ENCODE peak calls at places on chromosomes 5 and 9, in four cellular contexts. J, Y, L and M are unnamed samples.

GRCh38 chr5:82417776-82418607 is 139.8 kb upstream of the RPS23 start:
- DNase-seq in Y (no peak), L (no peak), J (no peak), M (no peak)

GRCh38 chr9:18189876-18190670 is 283.9 kb upstream of the ADAMTSL1 start:
- DNase-seq in J (no peak), Y (no peak), L (no peak), M (no peak)

GRCh38 chr5:136155078-136155477 is 22.4 kb downstream of the SMAD5 start:
- DNase-seq in L (no peak), Y (no peak), J (no peak), M (no peak)

GRCh38 chr5:13662646-13663045 is 281.8 kb downstream of the DNAH5 start:
- DNase-seq in Y (no peak), L (no peak), J (no peak), M (no peak)

GRCh38 chr9:114110180-114110579 is 11.1 kb upstream of the KIF12 start:
- DNase-seq in J (no peak), L (no peak), Y (no peak), M (no peak)

GRCh38 chr5:398475-399295 is 44.3 kb upstream of the EXOC3 start:
- DNase-seq in Y (peak), J (peak), L (peak), M (no peak)

GRCh38 chr5:64921386-64921785 is 152.7 kb downstream of the CWC27 start:
- DNase-seq in L (no peak), J (no peak), Y (no peak), M (no peak)

GRCh38 chr9:113886471-113886870 is 10.4 kb downstream of the ZNF618 start:
- DNase-seq in Y (no peak), L (no peak), J (no peak), M (no peak)

GRCh38 chr5:173328896-173329369 is 719 bp upstream of the STC2 start:
- DNase-seq in L (no peak), Y (no peak), J (no peak), M (no peak)

GRCh38 chr5:124634228-124634819 is 112.1 kb downstream of the ZNF608 start:
- DNase-seq in Y (no peak), J (no peak), L (no peak), M (no peak)

GRCh38 chr5:21391506-21391905 is 1403.5 kb upstream of the CDH18 start:
- DNase-seq in Y (no peak), J (no peak), L (no peak), M (no peak)

GRCh38 chr5:83767409-83767992 is 46.8 kb upstream of the HAPLN1 start:
- DNase-seq in J (no peak), Y (no peak), L (no peak), M (no peak)

GRCh38 chr5:151612689-151613427 is 21.7 kb upstream of the FAT2 start:
- DNase-seq in J (no peak), L (no peak), Y (no peak), M (no peak)

GRCh38 chr5:18037718-18038117 is 403.5 kb downstream of the TAF11L14 start:
- DNase-seq in Y (no peak), J (no peak), L (no peak), M (no peak)

GRCh38 chr9:14770592-14770991 is 48.1 kb upstream of the CER1 start:
- DNase-seq in Y (no peak), L (no peak), J (no peak), M (no peak)

GRCh38 chr5:96662725-96663513 is 743 bp downstream of the CAST start:
- DNase-seq in Y (peak), L (peak), J (peak), M (peak)

GRCh38 chr5:177071671-177072385 is 14.9 kb upstream of the FGFR4 start:
- DNase-seq in Y (no peak), J (peak), L (no peak), M (peak)
- TF ChIP-seq POLR2A in Y (no peak), J (no peak), L (no peak), M (no peak)

GRCh38 chr9:16624356-16624755 is 246.1 kb downstream of the BNC2 start:
- DNase-seq in L (no peak), Y (no peak), J (no peak), M (no peak)
- TF ChIP-seq POLR2A in L (no peak), Y (no peak), J (no peak), M (no peak)

GRCh38 chr9:77896269-77897245 is 135.1 kb downstream of the GNAQ start:
- DNase-seq in Y (no peak), J (no peak), L (no peak), M (no peak)
- TF ChIP-seq POLR2A in Y (no peak), J (no peak), L (no peak), M (no peak)

DNA sequence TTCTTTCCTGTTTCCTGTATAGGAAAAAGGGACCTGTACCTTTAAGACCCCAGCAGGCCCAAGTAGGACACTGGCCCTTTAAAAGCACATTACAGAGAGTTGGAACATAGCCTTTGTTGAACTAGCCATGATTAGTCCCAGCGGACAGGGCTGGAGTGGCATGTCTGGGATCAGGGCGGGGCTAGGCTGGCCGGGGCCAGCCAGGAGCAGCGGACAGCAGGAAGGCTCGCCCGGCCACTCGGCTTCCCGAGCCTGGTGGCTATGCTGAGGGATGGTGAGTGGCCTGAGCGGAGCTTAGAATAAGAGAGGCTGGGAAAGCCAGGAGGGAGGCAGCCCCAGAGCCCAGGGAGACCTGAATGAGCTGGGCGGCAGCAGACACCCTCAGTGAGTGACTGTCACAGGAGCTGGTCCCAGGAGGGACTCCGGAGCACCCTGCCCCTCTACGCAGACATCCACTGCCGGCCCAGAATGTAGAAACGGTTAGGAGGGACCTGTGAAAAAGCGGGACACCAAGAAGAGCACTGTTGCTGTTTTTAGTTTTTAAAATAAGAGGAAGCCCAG is 92.1 kb downstream of the DAB2IP start:
- DNase-seq in J (peak), Y (peak), L (peak), M (peak)
- TF ChIP-seq POLR2A in J (no peak), Y (peak), L (no peak), M (no peak)